ENCODE peak calls at places on chromosome 1, in six cellular contexts. I is SJSA1, D is substantia nigra, M is dorsolateral prefrontal cortex, K is uterus, C is breast epithelium. L is an unnamed sample.

GRCh38 chr1:6466023-6466422 is at the start of gene TNFRSF25:
- DNase-seq in K (no peak), C (no peak), M (no peak), D (no peak), I (no peak), L (no peak)

GRCh38 chr1:93304716-93305138 is 41.0 kb upstream of the DR1 start:
- DNase-seq in I (peak; percentile 67), C (peak; percentile 40), D (no peak), M (peak; percentile 70), K (peak; percentile 52), L (peak; percentile 41)

GRCh38 chr1:30748098-30748698 is 9.4 kb downstream of the LAPTM5 start:
- DNase-seq in D (no peak), K (no peak), I (no peak), M (peak; percentile 57), C (peak; percentile 37), L (no peak)

GRCh38 chr1:188723332-188724020 is 1754.2 kb downstream of the BRINP3 start:
- DNase-seq in D (no peak), I (no peak), C (no peak), M (no peak), K (no peak), L (no peak)

GRCh38 chr1:119682141-119682540 is 29.6 kb upstream of the PHGDH start:
- DNase-seq in K (no peak), I (no peak), C (no peak), M (no peak), D (no peak), L (no peak)

GRCh38 chr1:195740862-195741261 is 867.4 kb downstream of the KCNT2 start:
- DNase-seq in C (no peak), M (no peak), K (no peak), I (no peak), D (no peak), L (no peak)

GRCh38 chr1:214107322-214108096 is 119.7 kb downstream of the PROX1 start:
- DNase-seq in C (no peak), I (no peak), D (no peak), M (no peak), K (no peak), L (peak; percentile 87)

GRCh38 chr1:12096615-12097014 is 33.5 kb downstream of the TNFRSF8 start:
- DNase-seq in C (no peak), K (no peak), I (no peak), D (no peak), M (no peak), L (no peak)

GRCh38 chr1:57704811-57705210 is 281.0 kb upstream of the DAB1 start:
- DNase-seq in K (no peak), M (no peak), D (no peak), I (no peak), C (no peak), L (no peak)

GRCh38 chr1:173478099-173478555 is 992 bp downstream of the PRDX6 start:
- DNase-seq in M (peak; percentile 72), K (peak; percentile 71), D (no peak), C (peak; percentile 43), I (peak; percentile 48), L (peak; percentile 62)

GRCh38 chr1:155835548-155835947 is 21.5 kb downstream of the GON4L start:
- DNase-seq in M (no peak), D (no peak), K (no peak), I (no peak), C (no peak), L (no peak)

GRCh38 chr1:147472953-147473734 is 68.2 kb upstream of the BCL9 start:
- DNase-seq in D (no peak), K (no peak), C (no peak), I (no peak), M (no peak), L (no peak)

GRCh38 chr1:113091988-113092602 is 19.1 kb downstream of the LRIG2 start:
- DNase-seq in C (no peak), M (no peak), I (no peak), K (no peak), D (no peak), L (no peak)

GRCh38 chr1:66982561-66983285 is 57.9 kb downstream of the MIER1 start:
- DNase-seq in I (no peak), M (no peak), D (no peak), C (no peak), K (no peak), L (no peak)
- H3K27ac ChIP-seq in I (no peak overlapping the region), M (peak overlapping the region; percentile 73), D (no peak overlapping the region), C (no peak overlapping the region), K (peak overlapping the region; percentile 64), L (no peak overlapping the region)

GRCh38 chr1:154493276-154493675 is 8.7 kb upstream of the TDRD10 start:
- DNase-seq in D (no peak), M (no peak), C (no peak), K (peak; percentile 51), I (no peak), L (peak; percentile 75)
- H3K27ac ChIP-seq in D (no peak overlapping the region), M (no peak overlapping the region), C (peak overlapping the region; percentile 59), K (peak overlapping the region; percentile 63), I (no peak overlapping the region), L (peak overlapping the region; percentile 67)

GRCh38 chr1:201488817-201489581 is 17.9 kb downstream of the CSRP1 start:
- DNase-seq in D (no peak), K (peak; percentile 82), M (no peak), C (no peak), I (peak; percentile 92), L (no peak)

GRCh38 chr1:201485184-201485774 is 16.3 kb upstream of the PHLDA3 start:
- DNase-seq in K (no peak), I (no peak), C (no peak), M (no peak), D (no peak), L (no peak)

GRCh38 chr1:201487742-201488141 is 18.8 kb upstream of the PHLDA3 start:
- DNase-seq in M (no peak), K (no peak), C (no peak), I (no peak), D (no peak), L (no peak)

GRCh38 chr1:201483373-201483949 is 14.5 kb upstream of the PHLDA3 start:
- DNase-seq in M (no peak), I (no peak), C (peak; percentile 34), K (peak; percentile 18), D (no peak), L (no peak)

DNA sequence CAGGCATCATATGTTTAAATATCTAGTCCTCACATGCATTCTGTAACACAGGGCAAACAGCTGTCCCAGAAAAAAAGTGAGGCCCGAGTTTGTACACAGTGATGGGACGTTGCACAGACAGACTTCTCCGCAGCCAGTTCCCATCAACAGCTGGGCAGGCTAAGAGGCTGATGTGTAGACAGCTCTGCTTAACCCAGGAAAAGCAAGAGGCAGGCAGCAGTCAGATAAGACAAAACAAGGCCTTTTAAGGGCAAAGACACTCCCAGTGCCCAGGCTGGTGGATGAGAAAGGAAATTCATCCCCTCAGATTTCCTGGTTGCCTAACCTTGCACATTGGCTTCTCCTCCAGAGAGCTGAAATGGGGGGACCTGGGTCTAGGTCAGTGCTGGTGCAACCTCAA is 17.2 kb upstream of the PHLDA3 start:
- DNase-seq in K (no peak), C (no peak), D (no peak), M (no peak), I (no peak), L (no peak)
- H3K27ac ChIP-seq in K (peak overlapping the region; percentile 97), C (peak overlapping the region; percentile 85), D (peak overlapping the region; percentile 63), M (peak overlapping the region; percentile 99), I (no peak overlapping the region), L (peak overlapping the region; percentile 29)

DNA sequence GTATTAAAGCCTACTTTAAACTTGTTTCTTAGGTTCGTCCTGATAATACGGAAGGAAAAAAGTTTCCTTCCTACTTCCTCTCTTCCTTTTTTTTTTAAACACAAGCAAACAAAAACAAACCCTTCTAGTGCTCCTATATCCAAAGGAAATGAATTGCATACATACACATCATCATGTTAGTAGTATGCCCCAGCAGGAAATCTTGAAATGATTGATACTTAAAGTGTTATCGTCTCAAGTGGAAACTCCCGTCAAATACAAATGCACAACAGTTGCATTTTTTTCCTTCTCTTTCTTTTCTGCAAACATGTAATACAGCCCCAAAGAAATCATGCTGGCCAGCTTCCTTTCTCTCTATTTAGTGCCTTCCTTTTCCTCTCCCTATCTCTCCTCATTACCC is 336.8 kb upstream of the ADGRL2 start:
- DNase-seq in M (no peak), I (no peak), D (no peak), C (no peak), K (no peak), L (no peak)
- H3K27ac ChIP-seq in M (no peak overlapping the region), I (no peak overlapping the region), D (no peak overlapping the region), C (no peak overlapping the region), K (no peak overlapping the region), L (no peak overlapping the region)